ENCODE peak calls at places on chromosome 15, in five cellular contexts. C, S, A, F and Z are unnamed samples.
A peak's percentile ranks its signal among the peaks of the same experiment; 100 is the strongest.

GRCh38 chr15:87777054-87777498 is 479.5 kb downstream of the NTRK3 start:
- DNase-seq in C (no peak), S (no peak), A (peak; percentile 22), F (no peak), Z (no peak)

GRCh38 chr15:96330450-96331140 is at the start of gene NR2F2:
- DNase-seq in C (peak; percentile 98), S (peak; percentile 88), A (peak; percentile 98), F (peak; percentile 96), Z (peak; percentile 97)

GRCh38 chr15:74954515-74954914 is 2.1 kb downstream of the RPP25 start:
- DNase-seq in C (no peak), S (no peak), A (no peak), F (peak; percentile 79), Z (no peak)

GRCh38 chr15:71612066-71612715 is 198.2 kb upstream of the NR2E3 start:
- DNase-seq in C (no peak), S (no peak), A (peak; percentile 69), F (no peak), Z (no peak)

GRCh38 chr15:101391431-101391830 is 96.4 kb upstream of the SNRPA1 start:
- DNase-seq in C (no peak), S (no peak), A (no peak), F (no peak), Z (no peak)

GRCh38 chr15:41597787-41598186 is 38.8 kb downstream of the TYRO3 start:
- DNase-seq in C (no peak), S (no peak), A (no peak), F (no peak), Z (no peak)

GRCh38 chr15:74136584-74137543 is 6.5 kb downstream of the ISLR2 start:
- DNase-seq in C (no peak), S (no peak), A (no peak), F (no peak), Z (no peak)

GRCh38 chr15:54620916-54621315 is 575.8 kb downstream of the RSL24D1 start:
- DNase-seq in C (no peak), S (no peak), A (no peak), F (no peak), Z (no peak)

GRCh38 chr15:44726136-44726535 is 10.2 kb upstream of the TRIM69 start:
- DNase-seq in C (no peak), S (no peak), A (no peak), F (no peak), Z (no peak)

GRCh38 chr15:61556037-61556648 is 327.0 kb upstream of the RORA start:
- DNase-seq in C (no peak), S (no peak), A (no peak), F (no peak), Z (no peak)

GRCh38 chr15:51243774-51244173 is 94.6 kb downstream of the CYP19A1 start:
- DNase-seq in C (no peak), S (no peak), A (no peak), F (no peak), Z (no peak)

GRCh38 chr15:90033448-90033847 is 32.3 kb downstream of the ZNF710 start:
- DNase-seq in C (no peak), S (no peak), A (no peak), F (no peak), Z (no peak)

GRCh38 chr15:88803241-88803919 is at the start of gene ACAN:
- DNase-seq in C (no peak), S (peak; percentile 80), A (no peak), F (peak; percentile 72), Z (no peak)

GRCh38 chr15:55627730-55628368 is 39.7 kb upstream of the PYGO1 start:
- DNase-seq in C (peak; percentile 92), S (no peak), A (no peak), F (no peak), Z (peak; percentile 67)

GRCh38 chr15:50676799-50677483 is 9.7 kb downstream of the TRPM7 start:
- DNase-seq in C (peak; percentile 74), S (no peak), A (no peak), F (no peak), Z (no peak)

GRCh38 chr15:68809517-68809916 is 11.2 kb downstream of the ANP32A start:
- DNase-seq in C (no peak), S (no peak), A (no peak), F (no peak), Z (peak; percentile 26)

GRCh38 chr15:68223171-68223570 is 6.4 kb downstream of the CLN6 start:
- DNase-seq in C (no peak), S (peak; percentile 29), A (no peak), F (no peak), Z (peak; percentile 34)

GRCh38 chr15:82919231-82919886 is 33.2 kb downstream of the HOMER2 start:
- DNase-seq in C (peak; percentile 23), S (no peak), A (no peak), F (no peak), Z (peak; percentile 76)

GRCh38 chr15:99565281-99566156 is at the start of gene MEF2A:
- DNase-seq in C (peak; percentile 97), S (peak; percentile 93), A (peak; percentile 87), F (peak; percentile 97), Z (peak; percentile 97)

GRCh38 chr15:40953713-40954074 is 423 bp downstream of the CHAC1 start:
- DNase-seq in C (no peak), S (no peak), A (no peak), F (no peak), Z (no peak)

GRCh38 chr15:25188051-25188450 is 233.3 kb downstream of the SNRPN start:
- DNase-seq in C (no peak), S (no peak), A (no peak), F (no peak), Z (no peak)

GRCh38 chr15:81303241-81304225 is 20.4 kb downstream of the STARD5 start:
- DNase-seq in C (no peak), S (peak; percentile 60), A (no peak), F (no peak), Z (no peak)

GRCh38 chr15:81301815-81302399 is 22.0 kb downstream of the STARD5 start:
- DNase-seq in C (no peak), S (no peak), A (no peak), F (no peak), Z (no peak)

GRCh38 chr15:81301385-81301784 is 22.6 kb downstream of the STARD5 start:
- DNase-seq in C (no peak), S (no peak), A (no peak), F (no peak), Z (no peak)

GRCh38 chr15:81304226-81304625 is 19.7 kb downstream of the STARD5 start:
- DNase-seq in C (no peak), S (no peak), A (peak; percentile 43), F (no peak), Z (no peak)

DNA sequence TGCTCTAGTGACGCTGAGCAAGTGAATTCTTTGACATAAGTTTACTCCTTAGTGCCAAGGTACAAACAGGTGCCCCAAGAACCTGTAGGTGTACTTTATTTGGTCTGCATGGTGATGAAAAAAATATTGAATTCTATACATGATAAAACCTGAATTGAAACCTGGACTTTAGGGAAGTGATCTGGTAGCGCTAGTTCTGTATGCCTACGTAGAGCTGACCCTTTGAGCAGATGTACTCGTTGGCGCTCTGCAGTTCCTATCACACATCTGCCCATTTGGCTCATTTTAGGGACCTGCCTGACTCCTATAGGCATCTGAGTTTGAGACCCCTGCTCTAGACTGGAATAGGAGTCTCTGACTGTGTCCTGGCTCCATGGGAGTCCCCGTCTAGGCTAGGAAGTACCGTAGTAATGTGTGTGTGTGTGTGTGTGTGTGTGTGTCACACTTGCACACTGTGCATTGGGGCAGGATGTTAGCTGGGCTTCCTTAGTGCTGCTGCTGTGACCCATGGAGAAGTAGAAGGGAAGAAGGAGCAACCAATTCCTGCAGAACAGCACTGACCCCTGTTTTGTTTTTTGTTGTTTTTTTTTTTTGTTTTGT is 21.2 kb downstream of the STARD5 start:
- DNase-seq in C (no peak), S (no peak), A (no peak), F (no peak), Z (no peak)
- H3K4me1 ChIP-seq in C (peaks cover 5% of the 10 kb centered on the region), S (peaks cover 14% of the 10 kb centered on the region), A (no peaks in the 10 kb centered on the region), F (peaks cover 8% of the 10 kb centered on the region), Z (peaks cover 51% of the 10 kb centered on the region)

GRCh38 chr15:65386376-65386775 is 8.6 kb upstream of the IGDCC3 start:
- DNase-seq in C (no peak), S (no peak), A (no peak), F (no peak), Z (no peak)

GRCh38 chr15:65389226-65389625 is 11.4 kb upstream of the IGDCC3 start:
- DNase-seq in C (no peak), S (no peak), A (no peak), F (no peak), Z (no peak)

GRCh38 chr15:65390447-65390846 is 12.6 kb upstream of the IGDCC3 start:
- DNase-seq in C (no peak), S (no peak), A (no peak), F (no peak), Z (no peak)

GRCh38 chr15:65386886-65387285 is 9.1 kb upstream of the IGDCC3 start:
- DNase-seq in C (no peak), S (no peak), A (no peak), F (no peak), Z (no peak)

GRCh38 chr15:65388306-65389080 is 10.7 kb upstream of the IGDCC3 start:
- DNase-seq in C (no peak), S (no peak), A (no peak), F (no peak), Z (no peak)
- TF ChIP-seq CTCF in C (no peak), S (no peak), A (no peak), F (no peak), Z (no peak)

DNA sequence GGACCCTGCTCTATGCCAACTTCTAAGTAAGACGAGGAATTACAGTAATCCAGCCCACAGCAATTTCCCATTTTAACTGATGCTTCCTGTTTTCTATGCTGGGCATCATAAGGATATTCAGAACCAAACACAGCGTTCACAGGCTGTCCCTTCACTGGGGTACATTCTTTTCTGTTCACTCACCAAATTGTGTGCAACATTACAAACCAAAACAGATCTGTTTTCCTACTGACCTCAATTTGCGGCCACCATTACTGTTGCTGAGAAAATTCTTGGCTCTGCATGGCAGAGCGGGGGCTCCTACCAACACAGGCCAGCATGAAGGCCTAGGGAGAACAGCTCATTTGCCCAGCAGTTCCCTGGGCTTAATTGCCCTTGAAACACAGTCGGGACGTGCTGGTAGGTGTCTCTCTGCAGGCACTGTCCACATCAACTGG is 76.5 kb downstream of the MYO1E start:
- DNase-seq in C (peak; percentile 62), S (no peak), A (no peak), F (no peak), Z (no peak)
- TF ChIP-seq EP300 in C (no peak), S (no peak), A (peak; percentile 53), F (no peak), Z (no peak)

GRCh38 chr15:72749700-72750099 is 33.9 kb downstream of the ADPGK start:
- DNase-seq in C (no peak), S (no peak), A (no peak), F (no peak), Z (no peak)

GRCh38 chr15:72754096-72754495 is 29.5 kb downstream of the ADPGK start:
- DNase-seq in C (no peak), S (no peak), A (no peak), F (no peak), Z (no peak)

DNA sequence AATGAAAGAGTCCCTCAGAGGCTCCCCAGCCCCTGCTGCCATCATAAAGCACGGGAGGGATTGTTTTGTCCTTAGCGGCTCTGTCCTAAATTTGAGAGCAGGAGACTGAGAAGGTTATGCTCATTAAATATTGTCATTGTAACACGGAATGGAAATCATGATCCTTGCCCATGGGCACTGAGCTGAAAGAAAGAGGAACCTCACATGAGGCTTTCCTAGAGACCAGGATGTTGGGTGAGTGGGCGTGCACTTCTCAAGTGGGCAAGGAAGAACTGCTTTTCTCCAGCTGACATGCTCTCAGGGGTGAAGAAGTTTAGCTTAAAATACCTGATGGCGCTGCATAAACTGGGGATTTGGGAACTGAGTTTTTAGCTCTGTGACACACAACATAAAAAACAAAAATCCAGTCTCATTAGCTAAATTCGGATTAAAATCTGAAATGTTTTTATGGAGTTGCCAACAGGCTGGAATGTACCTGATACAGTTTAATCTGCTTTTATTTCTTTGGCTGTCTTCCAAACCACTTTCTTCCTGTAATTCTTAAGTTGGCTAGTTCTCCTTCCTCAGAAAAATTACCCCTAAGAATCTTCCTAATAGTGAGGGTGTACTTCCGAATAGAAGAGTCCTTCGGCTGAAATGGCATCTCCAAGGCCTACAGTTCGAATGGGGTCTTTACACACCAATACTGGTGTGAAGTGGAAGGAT is 31.7 kb downstream of the ADPGK start:
- DNase-seq in C (no peak), S (no peak), A (no peak), F (no peak), Z (no peak)
- H3K4me1 ChIP-seq in C (no peaks in the 10 kb centered on the region), S (no peaks in the 10 kb centered on the region), A (no peaks in the 10 kb centered on the region), F (peaks cover 3% of the 10 kb centered on the region), Z (no peaks in the 10 kb centered on the region)